ENCODE peak calls at places on chromosomes 16 and 17, in ten cellular contexts. J is esophagus squamous epithelium, T is lower lobe of right lung, C is colonic mucosa, P is thoracic aorta, H is A549, L is OCI-LY7, Y is body of pancreas, K is heart right ventricle, E is uterus. G is an unnamed sample. For H3K4me1, the result is how much of the 10 kb centered on the place peaks cover.

GRCh38 chr17:55726440-55726839 is 3.8 kb upstream of the TMEM100 start:
- DNase-seq in H (peak), P (peak), L (no peak), Y (peak), E (peak), J (no peak), K (no peak), T (no peak), C (peak), G (peak)

GRCh38 chr17:9700754-9701476 is 55.6 kb downstream of the USP43 start:
- DNase-seq in Y (no peak), H (no peak), L (no peak), E (no peak), C (no peak), J (no peak), T (no peak), P (no peak), K (no peak), G (no peak)

GRCh38 chr16:12612598-12613101 is 191.0 kb downstream of the CPPED1 start:
- DNase-seq in K (no peak), J (no peak), L (no peak), Y (no peak), T (no peak), H (peak), P (no peak), C (no peak), E (no peak), G (no peak)

GRCh38 chr17:52537368-52537767 is 378.9 kb upstream of the CA10 start:
- DNase-seq in P (no peak), T (no peak), E (no peak), Y (no peak), H (no peak), C (no peak), K (no peak), J (no peak), L (no peak), G (no peak)

GRCh38 chr16:79286646-79287423 is 313.7 kb downstream of the MAF start:
- DNase-seq in L (peak), T (peak), P (no peak), Y (peak), K (peak), E (no peak), J (no peak), C (peak), H (no peak), G (no peak)

GRCh38 chr17:76080207-76080933 is 1.4 kb downstream of the ZACN start:
- DNase-seq in K (no peak), C (no peak), H (no peak), T (no peak), E (no peak), J (no peak), Y (no peak), P (no peak), L (no peak), G (no peak)

GRCh38 chr16:86778108-86778745 is 199.9 kb downstream of the FOXL1 start:
- DNase-seq in E (no peak), P (no peak), L (no peak), J (no peak), T (no peak), Y (no peak), H (no peak), C (no peak), K (no peak), G (no peak)

GRCh38 chr17:33292981-33293867 is at the start of gene ASIC2:
- DNase-seq in Y (no peak), L (no peak), J (no peak), T (no peak), H (peak), C (peak), E (no peak), P (no peak), K (no peak), G (no peak)

GRCh38 chr17:38898812-38899348 is 26.5 kb upstream of the LASP1NB start:
- DNase-seq in P (no peak), H (no peak), Y (no peak), J (no peak), E (no peak), C (peak), K (peak), L (peak), T (peak), G (no peak)

GRCh38 chr17:72387487-72387886 is 266.7 kb downstream of the SOX9 start:
- DNase-seq in J (no peak), Y (no peak), T (no peak), E (no peak), P (no peak), K (no peak), L (no peak), H (peak), C (no peak), G (peak)

GRCh38 chr16:4602330-4602729 is 12.4 kb downstream of the UBALD1 start:
- DNase-seq in Y (no peak), C (no peak), E (no peak), J (no peak), K (no peak), L (no peak), T (no peak), P (no peak), H (no peak), G (no peak)

GRCh38 chr17:17739388-17740066 is 58.3 kb downstream of the RAI1 start:
- DNase-seq in C (peak), J (no peak), P (no peak), T (no peak), Y (peak), E (peak), K (no peak), H (peak), L (no peak), G (peak)

GRCh38 chr16:83954577-83955016 is 1.6 kb downstream of the OSGIN1 start:
- DNase-seq in L (no peak), E (peak), H (peak), C (peak), J (no peak), P (peak), K (no peak), T (peak), Y (peak), G (peak)

GRCh38 chr17:40122944-40123810 is 1.4 kb downstream of the MSL1 start:
- DNase-seq in L (peak), P (no peak), E (peak), Y (peak), H (peak), T (peak), J (no peak), C (peak), K (peak), G (peak)

GRCh38 chr17:41863074-41863843 is 2.0 kb downstream of the KLHL11 start:
- DNase-seq in L (no peak), T (no peak), J (no peak), E (no peak), C (no peak), H (no peak), K (no peak), P (no peak), Y (no peak), G (no peak)

GRCh38 chr17:48994548-48995331 is 2.4 kb upstream of the IGF2BP1 start:
- DNase-seq in H (peak), C (no peak), P (no peak), Y (no peak), E (no peak), L (no peak), K (no peak), J (no peak), T (no peak), G (no peak)

GRCh38 chr17:50764860-50765259 is 2.5 kb downstream of the ANKRD40CL start:
- DNase-seq in C (no peak), K (no peak), P (no peak), E (no peak), T (no peak), H (no peak), Y (no peak), J (no peak), L (no peak), G (no peak)

GRCh38 chr16:80720759-80721470 is 83.5 kb downstream of the CDYL2 start:
- DNase-seq in H (no peak), P (no peak), C (no peak), K (no peak), T (no peak), J (no peak), Y (no peak), L (no peak), E (no peak), G (peak)

GRCh38 chr17:31696703-31697325 is 162.2 kb downstream of the COPRS start:
- DNase-seq in L (no peak), K (no peak), T (no peak), E (no peak), H (no peak), P (no peak), J (no peak), Y (no peak), C (no peak), G (no peak)

GRCh38 chr16:13999895-14000425 is 71.2 kb upstream of the MRTFB start:
- DNase-seq in J (no peak), Y (no peak), P (no peak), T (no peak), E (no peak), C (no peak), H (no peak), L (no peak), K (peak), G (no peak)

GRCh38 chr17:37698132-37698615 is 46.7 kb downstream of the HNF1B start:
- DNase-seq in Y (no peak), J (no peak), H (peak), T (no peak), K (no peak), L (no peak), E (no peak), P (no peak), C (no peak), G (no peak)

GRCh38 chr17:49527927-49528651 is 33.0 kb downstream of the NGFR start:
- DNase-seq in Y (no peak), C (no peak), H (no peak), T (no peak), K (no peak), J (no peak), E (no peak), P (no peak), L (no peak), G (no peak)

GRCh38 chr17:79137791-79138190 is 63.2 kb downstream of the ENGASE start:
- DNase-seq in E (no peak), Y (no peak), C (no peak), H (no peak), P (no peak), T (no peak), L (no peak), K (no peak), J (no peak), G (no peak)

GRCh38 chr17:7476474-7476873 is 3.0 kb downstream of the ZBTB4 start:
- DNase-seq in L (no peak), C (no peak), E (no peak), K (no peak), H (peak), T (no peak), P (no peak), Y (no peak), J (no peak), G (peak)

GRCh38 chr16:70267516-70267915 is 15.8 kb upstream of the EXOSC6 start:
- DNase-seq in P (no peak), H (peak), E (no peak), L (peak), C (no peak), T (no peak), K (no peak), Y (no peak), J (no peak), G (peak)

GRCh38 chr17:66865151-66865550 is 30.2 kb downstream of the CACNG5 start:
- DNase-seq in H (no peak), E (no peak), P (no peak), T (no peak), K (no peak), C (no peak), L (no peak), J (no peak), Y (no peak), G (peak)

GRCh38 chr17:57044976-57045867 is 39.8 kb upstream of the AKAP1 start:
- DNase-seq in T (no peak), J (no peak), E (no peak), P (no peak), L (no peak), K (no peak), C (peak), H (no peak), Y (no peak), G (no peak)

GRCh38 chr16:88999457-89000206 is 22.6 kb upstream of the CBFA2T3 start:
- DNase-seq in J (no peak), H (no peak), C (no peak), E (no peak), P (no peak), K (no peak), T (no peak), Y (no peak), L (peak), G (no peak)

DNA sequence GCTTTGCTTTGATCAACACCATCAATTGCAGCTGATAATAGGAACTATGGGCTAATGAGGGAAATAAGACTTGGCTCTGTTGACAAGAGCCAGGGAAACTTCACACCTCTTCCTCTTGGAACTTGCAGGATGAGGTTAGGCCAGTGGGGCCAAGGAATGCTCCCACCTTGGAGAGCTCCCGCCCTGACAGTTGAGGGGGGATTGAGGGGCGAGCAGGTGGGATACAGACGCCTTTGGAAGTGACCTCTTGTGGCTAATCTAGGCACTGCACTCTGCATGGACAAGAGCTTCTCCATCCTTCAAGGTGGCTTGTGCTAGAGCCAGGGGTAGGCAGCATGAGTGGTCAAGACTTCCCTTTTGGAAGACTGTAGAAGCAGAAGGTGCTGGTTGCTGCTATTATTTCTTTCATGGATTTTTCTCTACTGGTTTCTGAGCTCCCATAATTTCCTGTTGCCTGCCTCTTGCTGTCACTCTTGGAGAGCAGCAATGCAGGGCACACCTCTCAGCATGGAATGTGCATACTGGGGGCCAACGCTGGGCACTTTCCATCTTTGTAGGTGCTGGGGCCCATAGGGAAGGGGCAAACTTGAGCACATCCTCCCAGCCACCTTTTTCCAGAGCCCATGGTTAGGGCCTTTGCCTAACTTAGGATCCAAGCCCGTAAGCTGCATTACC is 2.3 kb upstream of the PHF12 start:
- DNase-seq in K (no peak), E (peak), T (no peak), L (peak), P (no peak), C (peak), J (no peak), Y (peak), H (peak), G (peak)
- H3K4me3 ChIP-seq in K (no peak), E (no peak), T (no peak), L (peak), P (no peak), C (no peak), J (no peak), Y (no peak), H (no peak), G (no peak)

DNA sequence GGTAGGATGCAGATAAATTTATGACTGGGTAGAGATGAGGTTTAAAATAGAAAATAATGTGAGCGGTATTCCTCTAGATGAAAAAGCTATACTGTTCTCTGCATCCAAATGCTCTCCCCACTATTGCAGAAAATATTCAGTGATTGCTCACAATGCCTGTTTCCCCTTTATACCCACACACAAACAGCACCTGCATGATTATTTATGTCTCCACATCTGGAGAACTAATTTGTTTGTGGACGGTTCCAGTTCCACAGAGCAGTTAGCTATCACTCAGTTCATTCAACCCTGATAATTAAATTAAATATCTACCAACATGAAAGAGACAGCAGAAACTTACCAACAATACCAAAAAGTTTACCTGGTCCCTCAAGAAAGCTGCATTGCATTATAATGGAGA is 800.0 kb downstream of the CDH11 start:
- DNase-seq in L (peak), C (no peak), K (no peak), J (no peak), P (no peak), E (no peak), T (no peak), H (no peak), Y (no peak), G (no peak)
- H3K4me1 ChIP-seq in L (half or more), C (under half), K (under half), J (under half), P (under half), E (under half), T (under half), H (under half), Y (under half), G (under half)

DNA sequence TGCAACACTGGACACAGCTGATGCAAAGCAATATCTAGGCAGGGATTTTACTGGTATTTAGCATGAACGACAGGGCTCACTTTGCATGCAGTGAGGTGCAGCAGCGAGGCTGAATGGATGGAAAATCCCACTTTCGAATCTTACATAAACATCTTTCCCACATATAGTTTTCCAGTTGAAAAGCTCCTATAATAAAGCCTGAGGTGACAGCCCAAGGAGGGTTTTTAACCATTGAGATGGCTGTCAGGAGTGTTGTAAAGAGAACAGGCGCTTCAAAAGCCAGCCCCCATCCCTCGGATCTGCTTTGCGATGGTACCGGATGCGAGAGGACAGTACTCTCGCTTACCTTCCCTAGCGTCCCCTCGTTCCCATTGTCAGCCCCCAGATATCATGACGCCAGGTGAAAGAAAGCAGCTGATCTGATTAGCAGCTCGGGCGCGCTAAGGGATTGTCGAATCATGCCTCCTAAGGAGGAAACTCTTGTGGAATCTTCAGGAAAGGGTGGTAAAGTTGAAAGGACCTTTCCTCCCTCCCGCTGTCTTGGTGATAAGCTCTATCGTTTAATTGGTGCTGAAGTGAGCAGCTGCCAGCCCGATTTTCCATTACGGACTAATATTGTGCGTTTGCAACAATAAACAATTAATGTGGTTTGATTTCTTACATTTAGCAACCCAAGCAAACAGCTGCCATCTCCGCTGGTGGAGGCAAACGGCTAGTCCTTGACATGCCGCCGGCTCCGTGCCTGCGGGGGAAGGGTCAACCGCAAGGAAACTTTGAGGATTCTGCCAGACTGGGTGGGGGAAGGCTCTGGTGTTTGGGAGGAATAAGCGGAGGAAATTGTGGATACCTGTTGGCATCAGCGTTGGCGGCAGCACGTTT is 1.8 kb downstream of the CDH8 start:
- DNase-seq in J (no peak), C (no peak), Y (no peak), H (no peak), T (no peak), P (no peak), L (no peak), E (no peak), K (no peak), G (no peak)
- H3K4me3 ChIP-seq in J (no peak), C (no peak), Y (no peak), H (peak), T (peak), P (peak), L (no peak), E (peak), K (peak), G (peak)

GRCh38 chr16:56603589-56603988 is 4.8 kb upstream of the MT2A start:
- DNase-seq in E (no peak), T (no peak), P (no peak), L (peak), J (no peak), K (peak), C (peak), Y (peak), H (peak), G (peak)

GRCh38 chr16:56604966-56605365 is 3.4 kb upstream of the MT2A start:
- DNase-seq in J (no peak), T (no peak), H (no peak), Y (no peak), P (no peak), E (no peak), C (no peak), K (no peak), L (no peak), G (no peak)

GRCh38 chr16:56606071-56606687 is 2.2 kb upstream of the MT2A start:
- DNase-seq in T (no peak), C (peak), H (peak), K (no peak), P (no peak), Y (peak), L (no peak), J (no peak), E (peak), G (no peak)

GRCh38 chr16:56606688-56607618 is 1.4 kb upstream of the MT2A start:
- DNase-seq in P (peak), J (peak), K (peak), T (peak), L (no peak), C (peak), H (peak), Y (peak), E (peak), G (peak)

GRCh38 chr16:56605475-56605874 is 2.9 kb upstream of the MT2A start:
- DNase-seq in E (no peak), T (no peak), P (no peak), J (no peak), L (no peak), C (no peak), H (no peak), K (no peak), Y (no peak), G (no peak)
- H3K4me1 ChIP-seq in E (under half), T (under half), P (under half), J (under half), L (under half), C (under half), H (under half), K (under half), Y (under half), G (under half)

GRCh38 chr17:417691-418420 is 65.2 kb upstream of the RPH3AL start:
- DNase-seq in P (no peak), H (no peak), E (no peak), K (no peak), J (no peak), C (no peak), Y (no peak), T (no peak), L (no peak), G (no peak)

GRCh38 chr17:413706-414440 is 61.3 kb upstream of the RPH3AL start:
- DNase-seq in T (no peak), H (no peak), J (no peak), P (no peak), C (no peak), K (no peak), L (no peak), Y (no peak), E (no peak), G (no peak)

GRCh38 chr17:418421-418751 is 65.8 kb upstream of the RPH3AL start:
- DNase-seq in C (no peak), K (no peak), P (no peak), E (no peak), L (no peak), H (no peak), T (no peak), Y (no peak), J (no peak), G (no peak)

GRCh38 chr17:419073-419735 is 66.6 kb upstream of the RPH3AL start:
- DNase-seq in K (no peak), E (no peak), L (no peak), Y (no peak), T (no peak), P (no peak), J (no peak), H (no peak), C (no peak), G (no peak)

GRCh38 chr17:416293-417206 is 63.9 kb upstream of the RPH3AL start:
- DNase-seq in Y (no peak), T (no peak), C (no peak), P (no peak), E (no peak), L (peak), K (no peak), J (no peak), H (no peak), G (no peak)
- H3K4me3 ChIP-seq in Y (no peak), T (peak), C (peak), P (no peak), E (no peak), L (peak), K (peak), J (no peak), H (no peak), G (no peak)

DNA sequence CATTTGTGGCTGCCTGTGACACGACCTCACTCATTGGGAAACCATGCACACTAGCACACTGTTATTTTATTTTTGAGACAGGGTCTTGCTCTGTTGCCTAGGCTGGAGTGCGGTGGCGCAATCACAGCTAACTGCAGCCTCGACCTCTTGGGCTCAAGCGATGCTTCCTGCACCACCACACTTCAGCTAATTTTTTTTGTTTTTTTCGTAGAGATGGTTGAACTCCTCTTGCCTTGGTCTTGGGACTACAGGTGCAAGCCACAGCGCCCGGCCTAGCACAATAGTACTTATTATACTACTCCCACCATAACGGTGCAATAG is 2.8 kb upstream of the NPTX1 start:
- DNase-seq in E (no peak), Y (no peak), H (no peak), C (no peak), L (no peak), K (no peak), T (no peak), P (no peak), J (no peak), G (no peak)
- H3K4me1 ChIP-seq in E (under half), Y (under half), H (half or more), C (under half), L (under half), K (under half), T (under half), P (under half), J (under half), G (under half)

G was measured in adipocyte.